ENCODE peak calls at places on chromosomes 4 and X, in four cellular contexts. H is activated T-helper 1 cell treated with anti-CD3 and anti-CD28 coated beads, Interleukin-2, amount 50 U/mL, for 16 hours; Y is lung; W is naive B cell. L is an unnamed sample.

GRCh38 chr4:55866290-55866907 is 13.0 kb downstream of the EXOC1 start:
- DNase-seq in H (no peak), W (no peak), Y (no peak), L (peak)

GRCh38 chr4:7105261-7105660 is 37.4 kb upstream of the GRPEL1 start:
- DNase-seq in H (no peak), Y (no peak), W (no peak), L (no peak)

GRCh38 chrX:53280703-53281320 is 572 bp downstream of the IQSEC2 start:
- DNase-seq in W (no peak), H (no peak), Y (no peak), L (no peak)

GRCh38 chr4:126023946-126024345 is 709.2 kb downstream of the FAT4 start:
- DNase-seq in H (no peak), W (no peak), Y (no peak), L (no peak)

GRCh38 chrX:108362026-108362425 is 76.2 kb downstream of the COL4A6 start:
- DNase-seq in H (no peak), Y (no peak), W (no peak), L (no peak)

GRCh38 chr4:181319629-181320028 is 923.6 kb upstream of the TENM3 start:
- DNase-seq in Y (no peak), H (no peak), W (no peak), L (no peak)

GRCh38 chr4:24881508-24882071 is 31.3 kb downstream of the CCDC149 start:
- DNase-seq in W (no peak), H (no peak), Y (no peak), L (no peak)

GRCh38 chr4:55396305-55397023 is 707 bp downstream of the TMEM165 start:
- DNase-seq in H (peak), Y (peak), W (no peak), L (no peak)

GRCh38 chrX:39309721-39310152 is 508.5 kb downstream of the MID1IP1 start:
- DNase-seq in W (no peak), Y (no peak), H (peak), L (no peak)

GRCh38 chr4:140233811-140234696 is 80.1 kb upstream of the MAML3 start:
- DNase-seq in Y (no peak), W (no peak), H (no peak), L (no peak)

GRCh38 chr4:70724463-70724862 is 2.7 kb downstream of the RUFY3 start:
- DNase-seq in H (no peak), W (no peak), Y (no peak), L (no peak)

GRCh38 chrX:105636667-105637066 is 185.7 kb upstream of the NRK start:
- DNase-seq in W (no peak), Y (no peak), H (no peak), L (no peak)

GRCh38 chrX:150692837-150693781 is at the start of gene MTMR1:
- DNase-seq in H (peak), W (peak), Y (no peak), L (no peak)

GRCh38 chr4:10015140-10015753 is 6.0 kb downstream of the SLC2A9 start:
- DNase-seq in Y (peak), W (no peak), H (no peak), L (peak)

GRCh38 chrX:100904433-100904832 is 24.3 kb downstream of the XKRX start:
- DNase-seq in H (no peak), Y (no peak), W (no peak), L (no peak)

GRCh38 chr4:44017422-44017739 is 431.2 kb downstream of the KCTD8 start:
- DNase-seq in Y (no peak), W (no peak), H (no peak), L (no peak)

GRCh38 chr4:76897522-76898384 is at the start of gene SOWAHB:
- DNase-seq in W (no peak), H (peak), Y (peak), L (peak)

GRCh38 chr4:20622701-20623100 is 77.6 kb upstream of the PACRGL start:
- DNase-seq in H (no peak), W (no peak), Y (no peak), L (no peak)

GRCh38 chr4:73308286-73308685 is 49.7 kb upstream of the ANKRD17 start:
- DNase-seq in W (no peak), H (no peak), Y (no peak), L (no peak)

GRCh38 chr4:168832746-168833575 is 177.1 kb downstream of the CBR4 start:
- DNase-seq in H (no peak), Y (no peak), W (no peak), L (no peak)

GRCh38 chr4:169881769-169882168 is 124.0 kb upstream of the HPF1 start:
- DNase-seq in Y (no peak), W (no peak), H (no peak), L (no peak)

GRCh38 chr4:102687373-102687981 is 73.3 kb downstream of the MANBA start:
- DNase-seq in Y (no peak), W (no peak), H (no peak), L (peak)

GRCh38 chrX:151792505-151792904 is 58.0 kb downstream of the CNGA2 start:
- DNase-seq in Y (no peak), H (no peak), W (no peak), L (no peak)

GRCh38 chr4:174156239-174156826 is 127.1 kb downstream of the FBXO8 start:
- DNase-seq in Y (no peak), H (no peak), W (peak), L (peak)

GRCh38 chr4:81466841-81467671 is 4.7 kb downstream of the RASGEF1B start:
- DNase-seq in Y (peak), W (peak), H (peak), L (peak)

GRCh38 chrX:11064851-11065600 is 46.1 kb upstream of the HCCS start:
- DNase-seq in W (no peak), H (no peak), Y (no peak), L (no peak)

GRCh38 chrX:85052636-85053343 is 49.1 kb downstream of the APOOL start:
- DNase-seq in W (no peak), H (no peak), Y (no peak), L (peak)

GRCh38 chr4:74794341-74794801 is at the start of gene BTC:
- DNase-seq in H (no peak), Y (peak), W (no peak), L (peak)

GRCh38 chrX:76454456-76454927 is 27.0 kb downstream of the MAGEE1 start:
- DNase-seq in W (peak), Y (no peak), H (no peak), L (peak)

GRCh38 chr4:7323872-7324650 is 110.7 kb downstream of the PSAPL1 start:
- DNase-seq in Y (no peak), H (no peak), W (no peak), L (peak)

GRCh38 chrX:137118136-137118535 is 84.3 kb upstream of the GPR101 start:
- DNase-seq in W (no peak), H (no peak), Y (no peak), L (no peak)

GRCh38 chr4:6092131-6092530 is 73.9 kb upstream of the C4orf50 start:
- DNase-seq in W (no peak), H (no peak), Y (no peak), L (no peak)

GRCh38 chr4:120801171-120801758 is 121.3 kb downstream of the PRDM5 start:
- DNase-seq in W (no peak), Y (no peak), H (no peak), L (no peak)